ENCODE peak calls at places on chromosomes 2 and 18, in seven cellular contexts. T, Z, M, Q, S, C and R are unnamed samples. For H3K9me3, the result is how much of the 10 kb centered on the place peaks cover.

GRCh38 chr2:149068996-149069888 is 30.7 kb downstream of the LYPD6B start:
- DNase-seq in T (no peak), Z (no peak), M (peak), Q (peak), S (no peak), C (peak), R (no peak)

GRCh38 chr2:12381543-12382323 is 335.0 kb upstream of the TRIB2 start:
- DNase-seq in T (no peak), Z (no peak), M (no peak), Q (no peak), S (no peak), C (no peak), R (peak)

GRCh38 chr18:74412106-74412880 is 44.8 kb downstream of the DIPK1C start:
- DNase-seq in T (no peak), Z (no peak), M (no peak), Q (no peak), S (no peak), C (no peak), R (no peak)

GRCh38 chr2:236969075-236969474 is 116.6 kb upstream of the COPS8 start:
- DNase-seq in T (no peak), Z (no peak), M (no peak), Q (no peak), S (no peak), C (no peak), R (no peak)

GRCh38 chr2:222919841-222920609 is 59.2 kb downstream of the ACSL3 start:
- DNase-seq in T (no peak), Z (no peak), M (peak), Q (no peak), S (no peak), C (peak), R (no peak)

GRCh38 chr2:88059979-88060906 is 4.7 kb upstream of the KRCC1 start:
- DNase-seq in T (no peak), Z (peak), M (peak), Q (no peak), S (peak), C (peak), R (no peak)

GRCh38 chr18:46712406-46712805 is 44.4 kb downstream of the ST8SIA5 start:
- DNase-seq in T (peak), Z (no peak), M (no peak), Q (no peak), S (no peak), C (peak), R (no peak)

GRCh38 chr18:75212626-75213110 is 2.1 kb downstream of the TSHZ1 start:
- DNase-seq in T (no peak), Z (no peak), M (no peak), Q (no peak), S (no peak), C (no peak), R (no peak)

GRCh38 chr2:29123584-29124349 is 8.6 kb downstream of the CLIP4 start:
- DNase-seq in T (no peak), Z (no peak), M (peak), Q (no peak), S (peak), C (peak), R (no peak)

GRCh38 chr18:67924656-67925055 is 408.1 kb upstream of the DSEL start:
- DNase-seq in T (no peak), Z (no peak), M (peak), Q (no peak), S (no peak), C (no peak), R (no peak)

GRCh38 chr2:63743170-63743975 is 98.3 kb upstream of the UGP2 start:
- DNase-seq in T (no peak), Z (no peak), M (no peak), Q (no peak), S (no peak), C (no peak), R (no peak)

GRCh38 chr2:232892843-232893242 is 22.8 kb downstream of the SNORC start:
- DNase-seq in T (peak), Z (no peak), M (no peak), Q (no peak), S (no peak), C (no peak), R (no peak)

GRCh38 chr2:129087133-129087813 is 768.6 kb upstream of the HS6ST1 start:
- DNase-seq in T (peak), Z (no peak), M (peak), Q (no peak), S (no peak), C (no peak), R (no peak)

GRCh38 chr2:152644197-152644873 is 72.9 kb downstream of the PRPF40A start:
- DNase-seq in T (no peak), Z (no peak), M (no peak), Q (no peak), S (no peak), C (no peak), R (no peak)

GRCh38 chr2:161407597-161407996 is 8.5 kb upstream of the TBR1 start:
- DNase-seq in T (no peak), Z (no peak), M (no peak), Q (no peak), S (no peak), C (no peak), R (no peak)

GRCh38 chr2:191247381-191248057 is 2.3 kb downstream of the MYO1B start:
- DNase-seq in T (no peak), Z (no peak), M (peak), Q (no peak), S (peak), C (peak), R (peak)

GRCh38 chr2:164504253-164504652 is 117.0 kb downstream of the GRB14 start:
- DNase-seq in T (no peak), Z (no peak), M (peak), Q (no peak), S (no peak), C (no peak), R (no peak)

GRCh38 chr2:176751828-176752227 is 460.8 kb upstream of the HNRNPA3 start:
- DNase-seq in T (no peak), Z (no peak), M (no peak), Q (no peak), S (no peak), C (no peak), R (no peak)

GRCh38 chr2:184877909-184878308 is 279.6 kb downstream of the ZNF804A start:
- DNase-seq in T (no peak), Z (no peak), M (no peak), Q (no peak), S (no peak), C (peak), R (no peak)

GRCh38 chr18:79789901-79790885 is 7.5 kb upstream of the KCNG2 start:
- DNase-seq in T (no peak), Z (no peak), M (no peak), Q (no peak), S (no peak), C (no peak), R (no peak)

GRCh38 chr2:36482576-36483214 is 115.3 kb downstream of the FEZ2 start:
- DNase-seq in T (no peak), Z (no peak), M (no peak), Q (no peak), S (no peak), C (peak), R (no peak)

GRCh38 chr2:66577331-66578041 is 142.6 kb downstream of the MEIS1 start:
- DNase-seq in T (peak), Z (no peak), M (no peak), Q (no peak), S (no peak), C (no peak), R (no peak)

GRCh38 chr18:65363006-65363405 is 387.8 kb upstream of the CDH7 start:
- DNase-seq in T (no peak), Z (no peak), M (no peak), Q (no peak), S (no peak), C (no peak), R (no peak)

GRCh38 chr18:65363911-65364632 is 386.7 kb upstream of the CDH7 start:
- DNase-seq in T (no peak), Z (no peak), M (no peak), Q (no peak), S (no peak), C (no peak), R (no peak)

GRCh38 chr18:65359479-65359878 is 391.3 kb upstream of the CDH7 start:
- DNase-seq in T (no peak), Z (no peak), M (no peak), Q (no peak), S (no peak), C (no peak), R (no peak)

GRCh38 chr18:65365245-65365955 is 385.4 kb upstream of the CDH7 start:
- DNase-seq in T (no peak), Z (no peak), M (no peak), Q (no peak), S (no peak), C (no peak), R (peak)
- H3K9me3 ChIP-seq in T (under half), Z (under half), M (under half), Q (under half), S (under half), C (under half), R (under half)

GRCh38 chr2:57330447-57330846 is 716.2 kb upstream of the VRK2 start:
- DNase-seq in T (no peak), Z (no peak), M (peak), Q (no peak), S (no peak), C (peak), R (no peak)

DNA sequence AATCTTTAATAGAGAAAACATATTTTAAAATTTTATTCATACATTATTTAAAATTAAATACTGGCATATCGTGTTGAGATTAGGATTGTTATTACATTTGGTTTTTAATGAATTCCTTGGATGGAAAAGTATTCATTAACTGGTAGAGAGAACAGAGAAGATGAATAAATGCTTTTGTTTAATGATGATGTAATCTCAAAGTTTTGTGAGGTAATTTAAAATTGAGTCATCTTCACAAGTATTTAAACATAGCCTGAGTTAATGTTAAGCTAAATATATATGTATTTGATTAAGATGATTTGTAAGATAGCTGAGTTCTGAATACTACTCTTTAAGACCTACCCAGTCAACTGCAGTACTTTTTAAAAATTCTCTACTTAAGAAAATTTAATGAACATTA is 713.4 kb upstream of the VRK2 start:
- DNase-seq in T (no peak), Z (no peak), M (peak), Q (no peak), S (no peak), C (no peak), R (no peak)
- H3K9me3 ChIP-seq in T (under half), Z (under half), M (under half), Q (under half), S (under half), C (under half), R (under half)

GRCh38 chr18:72468011-72468710 is 76.0 kb downstream of the CBLN2 start:
- DNase-seq in T (no peak), Z (no peak), M (no peak), Q (no peak), S (no peak), C (no peak), R (no peak)
- H3K9me3 ChIP-seq in T (under half), Z (under half), M (under half), Q (under half), S (under half), C (under half), R (under half)

GRCh38 chr2:126911111-126911796 is 12.6 kb downstream of the TEX51 start:
- DNase-seq in T (no peak), Z (no peak), M (no peak), Q (no peak), S (no peak), C (no peak), R (no peak)
- H3K9me3 ChIP-seq in T (under half), Z (under half), M (under half), Q (under half), S (under half), C (under half), R (under half)

GRCh38 chr2:130371723-130372054 is 15.8 kb downstream of the PTPN18 start:
- DNase-seq in T (no peak), Z (no peak), M (no peak), Q (no peak), S (no peak), C (peak), R (no peak)
- H3K9me3 ChIP-seq in T (under half), Z (under half), M (under half), Q (under half), S (under half), C (under half), R (under half)